ENCODE peak calls at places on chromosomes 11 and 22, in seven cellular contexts. O, U, F, P, W, J and E are unnamed samples. For H3K9me3, the result is how much of the 10 kb centered on the place peaks cover.

GRCh38 chr11:106424111-106424510 is 346.6 kb downstream of the AASDHPPT start:
- DNase-seq in O (no peak), U (no peak), F (no peak), P (no peak), W (peak), J (no peak), E (no peak)

GRCh38 chr11:69904331-69905201 is 85.3 kb upstream of the FGF3 start:
- DNase-seq in O (no peak), U (no peak), F (no peak), P (no peak), W (no peak), J (no peak), E (no peak)

GRCh38 chr11:100857236-100858005 is 170.3 kb downstream of the ARHGAP42 start:
- DNase-seq in O (no peak), U (no peak), F (no peak), P (no peak), W (no peak), J (no peak), E (no peak)

GRCh38 chr11:78834886-78835285 is 260.2 kb upstream of the NARS2 start:
- DNase-seq in O (no peak), U (no peak), F (no peak), P (no peak), W (no peak), J (no peak), E (no peak)

GRCh38 chr22:30266445-30267381 is at the start of gene OSM:
- DNase-seq in O (peak), U (no peak), F (no peak), P (peak), W (no peak), J (no peak), E (no peak)

GRCh38 chr11:33773399-33774355 is 643 bp downstream of the FBXO3 start:
- DNase-seq in O (peak), U (no peak), F (no peak), P (no peak), W (peak), J (no peak), E (peak)

GRCh38 chr22:37176464-37177061 is 11.5 kb downstream of the C1QTNF6 start:
- DNase-seq in O (no peak), U (peak), F (no peak), P (peak), W (peak), J (no peak), E (no peak)

GRCh38 chr11:61152816-61153592 is 8.2 kb downstream of the VPS37C start:
- DNase-seq in O (no peak), U (peak), F (no peak), P (no peak), W (peak), J (no peak), E (no peak)

GRCh38 chr11:118740892-118741291 is 50.1 kb downstream of the DDX6 start:
- DNase-seq in O (no peak), U (no peak), F (no peak), P (no peak), W (no peak), J (no peak), E (no peak)

GRCh38 chr22:22450343-22450839 is 58.2 kb downstream of the ZNF280B start:
- DNase-seq in O (no peak), U (no peak), F (no peak), P (peak), W (no peak), J (no peak), E (no peak)

GRCh38 chr22:49163258-49163959 is 664.3 kb downstream of the BRD1 start:
- DNase-seq in O (no peak), U (no peak), F (no peak), P (no peak), W (no peak), J (no peak), E (no peak)
- H3K9me3 ChIP-seq in O (under half), U (under half), F (under half), P (under half), W (under half), J (under half), E (under half)

DNA sequence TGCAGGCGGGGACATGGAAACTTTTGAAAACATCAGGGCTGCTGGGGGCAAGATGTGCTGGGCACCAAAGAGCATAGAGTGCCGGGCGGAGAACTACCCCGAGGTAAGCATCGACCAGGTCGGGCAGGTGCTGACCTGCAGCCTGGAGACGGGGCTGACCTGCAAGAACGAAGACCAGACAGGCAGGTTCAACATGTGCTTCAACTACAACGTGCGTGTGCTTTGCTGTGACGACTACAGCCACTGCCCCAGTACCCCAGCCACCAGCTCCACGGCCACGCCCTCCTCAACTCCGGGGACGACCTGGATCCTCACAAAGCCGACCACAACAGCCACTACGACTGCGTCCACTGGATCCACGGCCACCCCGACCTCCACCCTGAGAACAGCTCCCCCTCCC is 19.4 kb downstream of the MUC5B start:
- DNase-seq in O (no peak), U (no peak), F (no peak), P (no peak), W (no peak), J (no peak), E (no peak)
- H3K9me3 ChIP-seq in O (under half), U (under half), F (under half), P (under half), W (under half), J (under half), E (under half)

DNA sequence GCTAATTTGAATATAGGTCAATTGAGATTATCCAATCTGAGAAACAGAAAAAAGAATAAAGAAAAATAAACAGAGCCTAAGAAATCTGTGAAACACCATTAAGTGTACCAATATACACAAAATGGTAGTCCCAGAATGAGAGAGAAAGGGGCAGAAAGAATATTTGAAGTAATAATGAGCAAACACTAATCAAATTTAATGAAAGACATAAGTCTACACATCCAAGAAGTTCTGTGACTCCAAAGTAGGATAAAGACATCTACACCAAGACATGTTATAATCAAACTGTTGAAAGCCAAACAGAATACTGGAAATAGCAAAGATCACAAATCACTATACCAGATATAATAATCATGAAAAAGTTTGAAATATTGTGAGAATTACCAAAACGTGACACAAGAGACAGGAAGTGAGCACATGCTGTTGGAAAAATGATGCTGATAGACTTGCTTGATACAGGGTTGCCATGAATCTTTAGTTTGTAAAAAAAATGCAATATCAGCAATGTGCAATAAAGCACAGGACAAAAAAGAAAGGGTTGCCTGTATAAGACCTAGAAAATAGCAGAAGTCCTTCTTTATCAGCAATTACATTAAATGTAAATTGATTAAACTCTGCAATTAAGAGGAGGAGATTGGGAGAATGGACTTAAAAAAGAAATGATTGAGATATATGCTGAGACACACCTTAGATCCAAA is 75.8 kb downstream of the RNF169 start:
- DNase-seq in O (no peak), U (no peak), F (no peak), P (no peak), W (no peak), J (no peak), E (no peak)
- H3K9me3 ChIP-seq in O (under half), U (under half), F (under half), P (under half), W (under half), J (under half), E (under half)

DNA sequence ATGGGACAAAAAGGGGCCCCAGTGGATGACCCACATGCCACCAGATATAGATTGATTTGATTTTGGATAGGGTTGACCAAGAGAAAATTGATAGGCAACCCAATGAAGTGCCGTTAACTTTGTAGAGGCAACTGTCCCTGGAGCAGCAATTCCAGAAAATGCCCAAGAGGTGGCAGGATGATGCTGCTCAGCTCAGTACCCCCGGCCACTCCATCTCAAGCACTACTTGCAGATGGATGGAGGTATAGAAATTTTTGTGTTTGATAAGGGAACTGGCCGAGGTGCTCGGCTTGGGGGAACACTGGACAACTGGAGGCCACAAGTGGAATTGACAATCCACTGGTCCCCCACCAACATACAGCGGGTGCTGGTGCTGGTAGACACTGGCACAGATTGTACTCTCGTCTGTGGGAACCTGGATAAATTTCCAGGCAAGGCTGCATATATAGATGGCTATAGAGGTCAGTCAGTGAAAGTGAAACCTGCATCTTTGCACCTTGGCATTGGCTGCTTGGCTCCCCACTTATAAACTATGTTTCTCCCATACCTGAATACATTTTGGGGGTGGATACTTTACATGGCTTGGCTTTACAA is 86.3 kb downstream of the CCDC83 start:
- DNase-seq in O (no peak), U (no peak), F (no peak), P (peak), W (peak), J (no peak), E (peak)
- H3K9me3 ChIP-seq in O (under half), U (under half), F (under half), P (under half), W (under half), J (under half), E (under half)

DNA sequence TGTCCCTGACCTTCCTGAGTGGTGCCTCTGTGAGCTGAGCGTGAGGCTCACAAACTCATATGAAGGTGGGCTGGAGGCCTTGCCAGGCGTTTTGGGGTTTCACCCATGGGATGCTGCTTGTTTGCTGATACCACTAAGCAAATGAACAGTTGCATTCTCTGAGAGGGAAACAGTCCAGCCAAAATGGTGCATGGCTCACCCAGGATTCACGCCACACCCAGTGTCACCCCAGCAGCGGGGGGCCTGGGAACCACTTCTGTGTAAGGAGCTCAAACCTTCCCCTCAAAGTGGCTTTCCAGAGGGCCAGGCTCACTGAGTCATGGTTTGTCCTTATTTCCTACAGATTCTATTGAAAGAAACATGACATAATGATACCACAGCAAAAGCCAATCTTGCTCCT is 928.1 kb downstream of the TBC1D22A start:
- DNase-seq in O (no peak), U (no peak), F (no peak), P (peak), W (no peak), J (no peak), E (no peak)
- H3K9me3 ChIP-seq in O (under half), U (under half), F (under half), P (under half), W (under half), J (under half), E (under half)

GRCh38 chr22:48083502-48083901 is 1321.1 kb downstream of the TBC1D22A start:
- DNase-seq in O (no peak), U (no peak), F (no peak), P (no peak), W (no peak), J (no peak), E (no peak)

GRCh38 chr22:48088226-48088625 is 1325.8 kb downstream of the TBC1D22A start:
- DNase-seq in O (no peak), U (no peak), F (no peak), P (no peak), W (no peak), J (no peak), E (no peak)

GRCh38 chr22:48084749-48085090 is 1322.3 kb downstream of the TBC1D22A start:
- DNase-seq in O (no peak), U (no peak), F (no peak), P (no peak), W (no peak), J (no peak), E (no peak)

GRCh38 chr22:48084041-48084748 is 1321.7 kb downstream of the TBC1D22A start:
- DNase-seq in O (no peak), U (no peak), F (no peak), P (no peak), W (no peak), J (no peak), E (no peak)

DNA sequence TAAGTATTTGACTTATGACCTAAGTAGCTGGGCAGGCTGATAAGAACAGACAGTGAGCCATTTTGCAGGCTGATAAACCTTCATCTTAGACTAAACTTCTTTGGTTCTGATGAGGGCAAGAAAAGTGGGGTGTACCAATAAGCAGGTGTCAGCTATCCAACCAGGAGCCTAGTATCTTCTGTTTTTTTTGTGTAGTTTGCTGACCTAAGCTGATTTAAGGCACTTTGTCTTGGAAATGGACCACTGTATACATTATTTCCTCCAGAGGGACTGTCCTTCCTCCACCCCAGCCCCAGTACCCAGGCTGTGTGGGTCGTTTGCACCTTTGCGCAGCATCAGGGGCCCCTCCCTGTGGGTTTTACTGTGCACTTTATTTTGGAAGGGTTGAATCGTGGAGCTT is 1323.8 kb downstream of the TBC1D22A start:
- DNase-seq in O (no peak), U (no peak), F (no peak), P (no peak), W (no peak), J (no peak), E (no peak)
- H3K9me3 ChIP-seq in O (under half), U (under half), F (under half), P (under half), W (under half), J (under half), E (under half)